ENCODE peak calls at places on chromosomes 2 and 18, in ten cellular contexts. One of them, this sample, is unnamed.

GRCh38 chr2:11498543-11499034 is 32.6 kb upstream of the E2F6 start:
- DNase-seq in testis: peak
- DNase-seq in NAMALWA: peak
- DNase-seq in activated effector memory CD4-positive, alpha-beta T cell treated with anti-CD3 and anti-CD28 coated beads, Interleukin-2, amount 50 U/mL, for 16 hours: no peak
- DNase-seq in NCI-H2081: no peak
- DNase-seq in NCI-H510A: no peak
- DNase-seq in stromal cell of bone marrow: no peak
- DNase-seq in small intestine: no peak
- DNase-seq in AG20443: peak
- DNase-seq in chondrocyte: no peak
- DNase-seq in this sample: peak

GRCh38 chr2:198054299-198054698 is 249.9 kb downstream of the PLCL1 start:
- DNase-seq in testis: peak
- DNase-seq in NAMALWA: peak
- DNase-seq in activated effector memory CD4-positive, alpha-beta T cell treated with anti-CD3 and anti-CD28 coated beads, Interleukin-2, amount 50 U/mL, for 16 hours: peak
- DNase-seq in NCI-H2081: no peak
- DNase-seq in NCI-H510A: no peak
- DNase-seq in stromal cell of bone marrow: no peak
- DNase-seq in small intestine: peak
- DNase-seq in AG20443: peak
- DNase-seq in chondrocyte: no peak
- DNase-seq in this sample: no peak

GRCh38 chr2:27717070-27717453 is 53.4 kb downstream of the SLC4A1AP start:
- DNase-seq in testis: peak
- DNase-seq in NAMALWA: no peak
- DNase-seq in activated effector memory CD4-positive, alpha-beta T cell treated with anti-CD3 and anti-CD28 coated beads, Interleukin-2, amount 50 U/mL, for 16 hours: no peak
- DNase-seq in NCI-H2081: no peak
- DNase-seq in NCI-H510A: no peak
- DNase-seq in stromal cell of bone marrow: no peak
- DNase-seq in small intestine: no peak
- DNase-seq in AG20443: peak
- DNase-seq in chondrocyte: no peak
- DNase-seq in this sample: no peak

GRCh38 chr2:197514754-197515153 is 1.1 kb upstream of the MOB4 start:
- DNase-seq in testis: no peak
- DNase-seq in NAMALWA: peak
- DNase-seq in activated effector memory CD4-positive, alpha-beta T cell treated with anti-CD3 and anti-CD28 coated beads, Interleukin-2, amount 50 U/mL, for 16 hours: no peak
- DNase-seq in NCI-H2081: no peak
- DNase-seq in NCI-H510A: no peak
- DNase-seq in stromal cell of bone marrow: no peak
- DNase-seq in small intestine: no peak
- DNase-seq in AG20443: no peak
- DNase-seq in chondrocyte: no peak
- DNase-seq in this sample: no peak

GRCh38 chr2:159558479-159558878 is 57.9 kb downstream of the BAZ2B start:
- DNase-seq in testis: no peak
- DNase-seq in NAMALWA: no peak
- DNase-seq in activated effector memory CD4-positive, alpha-beta T cell treated with anti-CD3 and anti-CD28 coated beads, Interleukin-2, amount 50 U/mL, for 16 hours: no peak
- DNase-seq in NCI-H2081: no peak
- DNase-seq in NCI-H510A: no peak
- DNase-seq in stromal cell of bone marrow: peak
- DNase-seq in small intestine: no peak
- DNase-seq in AG20443: no peak
- DNase-seq in chondrocyte: no peak
- DNase-seq in this sample: no peak

GRCh38 chr2:210617732-210618330 is 61.4 kb downstream of the CPS1 start:
- DNase-seq in testis: peak
- DNase-seq in NAMALWA: peak
- DNase-seq in activated effector memory CD4-positive, alpha-beta T cell treated with anti-CD3 and anti-CD28 coated beads, Interleukin-2, amount 50 U/mL, for 16 hours: no peak
- DNase-seq in NCI-H2081: peak
- DNase-seq in NCI-H510A: peak
- DNase-seq in stromal cell of bone marrow: peak
- DNase-seq in small intestine: peak
- DNase-seq in AG20443: peak
- DNase-seq in chondrocyte: no peak
- DNase-seq in this sample: no peak

GRCh38 chr2:201960300-201960699 is 73.4 kb upstream of the FZD7 start:
- DNase-seq in testis: no peak
- DNase-seq in NAMALWA: no peak
- DNase-seq in activated effector memory CD4-positive, alpha-beta T cell treated with anti-CD3 and anti-CD28 coated beads, Interleukin-2, amount 50 U/mL, for 16 hours: no peak
- DNase-seq in NCI-H2081: no peak
- DNase-seq in NCI-H510A: no peak
- DNase-seq in stromal cell of bone marrow: no peak
- DNase-seq in small intestine: no peak
- DNase-seq in AG20443: no peak
- DNase-seq in chondrocyte: peak
- DNase-seq in this sample: no peak

GRCh38 chr2:121860033-121860810 is 104.8 kb downstream of the TSN start:
- DNase-seq in testis: no peak
- DNase-seq in NAMALWA: no peak
- DNase-seq in activated effector memory CD4-positive, alpha-beta T cell treated with anti-CD3 and anti-CD28 coated beads, Interleukin-2, amount 50 U/mL, for 16 hours: no peak
- DNase-seq in NCI-H2081: no peak
- DNase-seq in NCI-H510A: no peak
- DNase-seq in stromal cell of bone marrow: peak
- DNase-seq in small intestine: no peak
- DNase-seq in AG20443: peak
- DNase-seq in chondrocyte: no peak
- DNase-seq in this sample: no peak

GRCh38 chr2:44360749-44361329 is 455 bp downstream of the PREPL start:
- DNase-seq in testis: no peak
- DNase-seq in NAMALWA: peak
- DNase-seq in activated effector memory CD4-positive, alpha-beta T cell treated with anti-CD3 and anti-CD28 coated beads, Interleukin-2, amount 50 U/mL, for 16 hours: no peak
- DNase-seq in NCI-H2081: no peak
- DNase-seq in NCI-H510A: no peak
- DNase-seq in stromal cell of bone marrow: peak
- DNase-seq in small intestine: peak
- DNase-seq in AG20443: peak
- DNase-seq in chondrocyte: no peak
- DNase-seq in this sample: no peak

GRCh38 chr2:238387376-238387775 is 39.4 kb upstream of the ASB1 start:
- DNase-seq in testis: no peak
- DNase-seq in NAMALWA: no peak
- DNase-seq in activated effector memory CD4-positive, alpha-beta T cell treated with anti-CD3 and anti-CD28 coated beads, Interleukin-2, amount 50 U/mL, for 16 hours: no peak
- DNase-seq in NCI-H2081: no peak
- DNase-seq in NCI-H510A: no peak
- DNase-seq in stromal cell of bone marrow: no peak
- DNase-seq in small intestine: no peak
- DNase-seq in AG20443: no peak
- DNase-seq in chondrocyte: no peak
- DNase-seq in this sample: no peak

GRCh38 chr18:9506046-9506792 is 30.9 kb downstream of the RALBP1 start:
- DNase-seq in testis: no peak
- DNase-seq in NAMALWA: peak
- DNase-seq in activated effector memory CD4-positive, alpha-beta T cell treated with anti-CD3 and anti-CD28 coated beads, Interleukin-2, amount 50 U/mL, for 16 hours: no peak
- DNase-seq in NCI-H2081: peak
- DNase-seq in NCI-H510A: peak
- DNase-seq in stromal cell of bone marrow: no peak
- DNase-seq in small intestine: no peak
- DNase-seq in AG20443: no peak
- DNase-seq in chondrocyte: no peak
- DNase-seq in this sample: no peak

GRCh38 chr2:162711832-162712540 is 126.6 kb downstream of the KCNH7 start:
- DNase-seq in testis: no peak
- DNase-seq in NAMALWA: no peak
- DNase-seq in activated effector memory CD4-positive, alpha-beta T cell treated with anti-CD3 and anti-CD28 coated beads, Interleukin-2, amount 50 U/mL, for 16 hours: no peak
- DNase-seq in NCI-H2081: no peak
- DNase-seq in NCI-H510A: peak
- DNase-seq in stromal cell of bone marrow: no peak
- DNase-seq in small intestine: peak
- DNase-seq in AG20443: no peak
- DNase-seq in chondrocyte: no peak
- DNase-seq in this sample: no peak

GRCh38 chr18:51135795-51136194 is 61.7 kb downstream of the MEX3C start:
- DNase-seq in testis: no peak
- DNase-seq in NAMALWA: peak
- DNase-seq in activated effector memory CD4-positive, alpha-beta T cell treated with anti-CD3 and anti-CD28 coated beads, Interleukin-2, amount 50 U/mL, for 16 hours: no peak
- DNase-seq in NCI-H2081: no peak
- DNase-seq in NCI-H510A: no peak
- DNase-seq in stromal cell of bone marrow: no peak
- DNase-seq in small intestine: no peak
- DNase-seq in AG20443: no peak
- DNase-seq in chondrocyte: no peak
- DNase-seq in this sample: no peak

GRCh38 chr2:18446715-18447114 is 113.7 kb downstream of the RDH14 start:
- DNase-seq in testis: no peak
- DNase-seq in NAMALWA: no peak
- DNase-seq in activated effector memory CD4-positive, alpha-beta T cell treated with anti-CD3 and anti-CD28 coated beads, Interleukin-2, amount 50 U/mL, for 16 hours: no peak
- DNase-seq in NCI-H2081: no peak
- DNase-seq in NCI-H510A: no peak
- DNase-seq in stromal cell of bone marrow: no peak
- DNase-seq in small intestine: no peak
- DNase-seq in AG20443: no peak
- DNase-seq in chondrocyte: no peak
- DNase-seq in this sample: no peak

GRCh38 chr18:37222383-37223378 is 342.9 kb downstream of the CELF4 start:
- DNase-seq in testis: no peak
- DNase-seq in NAMALWA: no peak
- DNase-seq in activated effector memory CD4-positive, alpha-beta T cell treated with anti-CD3 and anti-CD28 coated beads, Interleukin-2, amount 50 U/mL, for 16 hours: no peak
- DNase-seq in NCI-H2081: no peak
- DNase-seq in NCI-H510A: no peak
- DNase-seq in stromal cell of bone marrow: peak
- DNase-seq in small intestine: no peak
- DNase-seq in AG20443: no peak
- DNase-seq in chondrocyte: no peak
- DNase-seq in this sample: no peak

GRCh38 chr2:239660390-239661228 is 259.8 kb upstream of the HDAC4 start:
- DNase-seq in testis: no peak
- DNase-seq in NAMALWA: no peak
- DNase-seq in activated effector memory CD4-positive, alpha-beta T cell treated with anti-CD3 and anti-CD28 coated beads, Interleukin-2, amount 50 U/mL, for 16 hours: no peak
- DNase-seq in NCI-H2081: no peak
- DNase-seq in NCI-H510A: no peak
- DNase-seq in stromal cell of bone marrow: no peak
- DNase-seq in small intestine: no peak
- DNase-seq in AG20443: no peak
- DNase-seq in chondrocyte: no peak
- DNase-seq in this sample: no peak

GRCh38 chr2:233470007-233470687 is 96.4 kb downstream of the USP40 start:
- DNase-seq in testis: peak
- DNase-seq in NAMALWA: no peak
- DNase-seq in activated effector memory CD4-positive, alpha-beta T cell treated with anti-CD3 and anti-CD28 coated beads, Interleukin-2, amount 50 U/mL, for 16 hours: peak
- DNase-seq in NCI-H2081: peak
- DNase-seq in NCI-H510A: no peak
- DNase-seq in stromal cell of bone marrow: no peak
- DNase-seq in small intestine: no peak
- DNase-seq in AG20443: no peak
- DNase-seq in chondrocyte: peak
- DNase-seq in this sample: no peak

GRCh38 chr2:31287681-31288080 is 53.7 kb downstream of the EHD3 start:
- DNase-seq in testis: no peak
- DNase-seq in NAMALWA: no peak
- DNase-seq in activated effector memory CD4-positive, alpha-beta T cell treated with anti-CD3 and anti-CD28 coated beads, Interleukin-2, amount 50 U/mL, for 16 hours: no peak
- DNase-seq in NCI-H2081: no peak
- DNase-seq in NCI-H510A: no peak
- DNase-seq in stromal cell of bone marrow: no peak
- DNase-seq in small intestine: no peak
- DNase-seq in AG20443: peak
- DNase-seq in chondrocyte: no peak
- DNase-seq in this sample: no peak

GRCh38 chr18:80103231-80103630 is 5.8 kb upstream of the ADNP2 start:
- DNase-seq in testis: no peak
- DNase-seq in NAMALWA: no peak
- DNase-seq in activated effector memory CD4-positive, alpha-beta T cell treated with anti-CD3 and anti-CD28 coated beads, Interleukin-2, amount 50 U/mL, for 16 hours: no peak
- DNase-seq in NCI-H2081: no peak
- DNase-seq in NCI-H510A: no peak
- DNase-seq in stromal cell of bone marrow: peak
- DNase-seq in small intestine: no peak
- DNase-seq in AG20443: peak
- DNase-seq in chondrocyte: no peak
- DNase-seq in this sample: no peak

GRCh38 chr2:234071664-234072063 is 21.2 kb downstream of the SPP2 start:
- DNase-seq in testis: no peak
- DNase-seq in NAMALWA: no peak
- DNase-seq in activated effector memory CD4-positive, alpha-beta T cell treated with anti-CD3 and anti-CD28 coated beads, Interleukin-2, amount 50 U/mL, for 16 hours: no peak
- DNase-seq in NCI-H2081: no peak
- DNase-seq in NCI-H510A: no peak
- DNase-seq in stromal cell of bone marrow: no peak
- DNase-seq in small intestine: peak
- DNase-seq in AG20443: no peak
- DNase-seq in chondrocyte: no peak
- DNase-seq in this sample: no peak

GRCh38 chr2:170651603-170652002 is 63.5 kb upstream of the SP5 start:
- DNase-seq in testis: no peak
- DNase-seq in NAMALWA: no peak
- DNase-seq in activated effector memory CD4-positive, alpha-beta T cell treated with anti-CD3 and anti-CD28 coated beads, Interleukin-2, amount 50 U/mL, for 16 hours: peak
- DNase-seq in NCI-H2081: no peak
- DNase-seq in NCI-H510A: no peak
- DNase-seq in stromal cell of bone marrow: no peak
- DNase-seq in small intestine: no peak
- DNase-seq in AG20443: no peak
- DNase-seq in chondrocyte: no peak
- DNase-seq in this sample: no peak

GRCh38 chr2:144358979-144359541 is 160.9 kb downstream of the ZEB2 start:
- DNase-seq in testis: peak
- DNase-seq in NAMALWA: peak
- DNase-seq in activated effector memory CD4-positive, alpha-beta T cell treated with anti-CD3 and anti-CD28 coated beads, Interleukin-2, amount 50 U/mL, for 16 hours: no peak
- DNase-seq in NCI-H2081: no peak
- DNase-seq in NCI-H510A: no peak
- DNase-seq in stromal cell of bone marrow: peak
- DNase-seq in small intestine: no peak
- DNase-seq in AG20443: peak
- DNase-seq in chondrocyte: no peak
- DNase-seq in this sample: peak

GRCh38 chr2:50727940-50728339 is 304.0 kb downstream of the NRXN1 start:
- DNase-seq in testis: no peak
- DNase-seq in NAMALWA: no peak
- DNase-seq in activated effector memory CD4-positive, alpha-beta T cell treated with anti-CD3 and anti-CD28 coated beads, Interleukin-2, amount 50 U/mL, for 16 hours: no peak
- DNase-seq in NCI-H2081: peak
- DNase-seq in NCI-H510A: no peak
- DNase-seq in stromal cell of bone marrow: no peak
- DNase-seq in small intestine: no peak
- DNase-seq in AG20443: no peak
- DNase-seq in chondrocyte: no peak
- DNase-seq in this sample: no peak

GRCh38 chr2:26008095-26008494 is 25.8 kb upstream of the RAB10 start:
- DNase-seq in testis: no peak
- DNase-seq in NAMALWA: no peak
- DNase-seq in activated effector memory CD4-positive, alpha-beta T cell treated with anti-CD3 and anti-CD28 coated beads, Interleukin-2, amount 50 U/mL, for 16 hours: no peak
- DNase-seq in NCI-H2081: no peak
- DNase-seq in NCI-H510A: no peak
- DNase-seq in stromal cell of bone marrow: no peak
- DNase-seq in small intestine: no peak
- DNase-seq in AG20443: no peak
- DNase-seq in chondrocyte: no peak
- DNase-seq in this sample: no peak

GRCh38 chr2:55051026-55051866 is 995 bp upstream of the RTN4 start:
- DNase-seq in testis: peak
- DNase-seq in NAMALWA: peak
- DNase-seq in activated effector memory CD4-positive, alpha-beta T cell treated with anti-CD3 and anti-CD28 coated beads, Interleukin-2, amount 50 U/mL, for 16 hours: peak
- DNase-seq in NCI-H2081: peak
- DNase-seq in NCI-H510A: peak
- DNase-seq in stromal cell of bone marrow: peak
- DNase-seq in small intestine: peak
- DNase-seq in AG20443: peak
- DNase-seq in chondrocyte: no peak
- DNase-seq in this sample: no peak

GRCh38 chr18:75478996-75479870 is 51.7 kb upstream of the SMIM21 start:
- DNase-seq in testis: no peak
- DNase-seq in NAMALWA: peak
- DNase-seq in activated effector memory CD4-positive, alpha-beta T cell treated with anti-CD3 and anti-CD28 coated beads, Interleukin-2, amount 50 U/mL, for 16 hours: no peak
- DNase-seq in NCI-H2081: peak
- DNase-seq in NCI-H510A: peak
- DNase-seq in stromal cell of bone marrow: peak
- DNase-seq in small intestine: peak
- DNase-seq in AG20443: peak
- DNase-seq in chondrocyte: no peak
- DNase-seq in this sample: peak

GRCh38 chr2:52036853-52037252 is 1004.9 kb upstream of the NRXN1 start:
- DNase-seq in testis: no peak
- DNase-seq in NAMALWA: no peak
- DNase-seq in activated effector memory CD4-positive, alpha-beta T cell treated with anti-CD3 and anti-CD28 coated beads, Interleukin-2, amount 50 U/mL, for 16 hours: no peak
- DNase-seq in NCI-H2081: no peak
- DNase-seq in NCI-H510A: no peak
- DNase-seq in stromal cell of bone marrow: no peak
- DNase-seq in small intestine: no peak
- DNase-seq in AG20443: no peak
- DNase-seq in chondrocyte: no peak
- DNase-seq in this sample: no peak

GRCh38 chr2:143125647-143126046 is 3.6 kb upstream of the ARHGAP15 start:
- DNase-seq in testis: no peak
- DNase-seq in NAMALWA: no peak
- DNase-seq in activated effector memory CD4-positive, alpha-beta T cell treated with anti-CD3 and anti-CD28 coated beads, Interleukin-2, amount 50 U/mL, for 16 hours: no peak
- DNase-seq in NCI-H2081: no peak
- DNase-seq in NCI-H510A: no peak
- DNase-seq in stromal cell of bone marrow: no peak
- DNase-seq in small intestine: no peak
- DNase-seq in AG20443: no peak
- DNase-seq in chondrocyte: no peak
- DNase-seq in this sample: no peak